ENCODE peak calls at places on chromosomes 5 and 9, in six cellular contexts. One of them, this sample, is unnamed.

GRCh38 chr9:76576344-76576743 is 117.4 kb downstream of the GCNT1 start:
- DNase-seq in stomach: no peak
- DNase-seq in CD8-positive, alpha-beta T cell: peak; percentile 71
- DNase-seq in pancreas: no peak
- DNase-seq in kidney: no peak
- DNase-seq in heart left ventricle: no peak
- DNase-seq in this sample: no peak

GRCh38 chr5:34574976-34575467 is 81.1 kb upstream of the RAI14 start:
- DNase-seq in stomach: no peak
- DNase-seq in CD8-positive, alpha-beta T cell: no peak
- DNase-seq in pancreas: no peak
- DNase-seq in kidney: no peak
- DNase-seq in heart left ventricle: no peak
- DNase-seq in this sample: no peak

GRCh38 chr5:111383288-111383970 is 128.9 kb downstream of the STARD4 start:
- DNase-seq in stomach: no peak
- DNase-seq in CD8-positive, alpha-beta T cell: no peak
- DNase-seq in pancreas: no peak
- DNase-seq in kidney: no peak
- DNase-seq in heart left ventricle: no peak
- DNase-seq in this sample: no peak

GRCh38 chr5:143757116-143757515 is 54.8 kb upstream of the HMHB1 start:
- DNase-seq in stomach: no peak
- DNase-seq in CD8-positive, alpha-beta T cell: no peak
- DNase-seq in pancreas: no peak
- DNase-seq in kidney: no peak
- DNase-seq in heart left ventricle: no peak
- DNase-seq in this sample: no peak

GRCh38 chr5:59119480-59119879 is 536.6 kb downstream of the RAB3C start:
- DNase-seq in stomach: no peak
- DNase-seq in CD8-positive, alpha-beta T cell: no peak
- DNase-seq in pancreas: no peak
- DNase-seq in kidney: no peak
- DNase-seq in heart left ventricle: no peak
- DNase-seq in this sample: no peak

GRCh38 chr5:120682851-120683250 is 218.8 kb downstream of the PRR16 start:
- DNase-seq in stomach: no peak
- DNase-seq in CD8-positive, alpha-beta T cell: no peak
- DNase-seq in pancreas: no peak
- DNase-seq in kidney: no peak
- DNase-seq in heart left ventricle: no peak
- DNase-seq in this sample: no peak

GRCh38 chr9:94065535-94065961 is 18.7 kb upstream of the PTPDC1 start:
- DNase-seq in stomach: peak; percentile 86
- DNase-seq in CD8-positive, alpha-beta T cell: peak; percentile 68
- DNase-seq in pancreas: peak; percentile 60
- DNase-seq in kidney: no peak
- DNase-seq in heart left ventricle: no peak
- DNase-seq in this sample: no peak

GRCh38 chr5:139212484-139212883 is 14.3 kb upstream of the SIL1 start:
- DNase-seq in stomach: no peak
- DNase-seq in CD8-positive, alpha-beta T cell: no peak
- DNase-seq in pancreas: no peak
- DNase-seq in kidney: no peak
- DNase-seq in heart left ventricle: no peak
- DNase-seq in this sample: no peak

GRCh38 chr5:112417931-112418358 is 1.1 kb downstream of the EPB41L4A start:
- DNase-seq in stomach: peak; percentile 49
- DNase-seq in CD8-positive, alpha-beta T cell: no peak
- DNase-seq in pancreas: peak; percentile 10
- DNase-seq in kidney: peak; percentile 75
- DNase-seq in heart left ventricle: peak; percentile 69
- DNase-seq in this sample: no peak

GRCh38 chr9:96176901-96177718 is 124.9 kb downstream of the HSD17B3 start:
- DNase-seq in stomach: peak; percentile 74
- DNase-seq in CD8-positive, alpha-beta T cell: no peak
- DNase-seq in pancreas: no peak
- DNase-seq in kidney: no peak
- DNase-seq in heart left ventricle: no peak
- DNase-seq in this sample: peak; percentile 34

GRCh38 chr9:91425270-91425669 is 1.6 kb upstream of the NFIL3 start:
- DNase-seq in stomach: no peak
- DNase-seq in CD8-positive, alpha-beta T cell: no peak
- DNase-seq in pancreas: no peak
- DNase-seq in kidney: no peak
- DNase-seq in heart left ventricle: no peak
- DNase-seq in this sample: no peak
- H3K27ac ChIP-seq in stomach: peak overlapping the region; percentile 100
- H3K27ac ChIP-seq in CD8-positive, alpha-beta T cell: no peak overlapping the region
- H3K27ac ChIP-seq in pancreas: no peak overlapping the region
- H3K27ac ChIP-seq in kidney: peak overlapping the region; percentile 95
- H3K27ac ChIP-seq in heart left ventricle: no peak overlapping the region
- H3K27ac ChIP-seq in this sample: no peak overlapping the region

GRCh38 chr9:100070642-100071041 is 28.2 kb downstream of the ERP44 start:
- DNase-seq in stomach: no peak
- DNase-seq in CD8-positive, alpha-beta T cell: no peak
- DNase-seq in pancreas: no peak
- DNase-seq in kidney: no peak
- DNase-seq in heart left ventricle: no peak
- DNase-seq in this sample: no peak

GRCh38 chr9:100064872-100065581 is 33.8 kb downstream of the ERP44 start:
- DNase-seq in stomach: no peak
- DNase-seq in CD8-positive, alpha-beta T cell: no peak
- DNase-seq in pancreas: no peak
- DNase-seq in kidney: no peak
- DNase-seq in heart left ventricle: no peak
- DNase-seq in this sample: no peak

GRCh38 chr9:100070071-100070470 is 28.7 kb downstream of the ERP44 start:
- DNase-seq in stomach: no peak
- DNase-seq in CD8-positive, alpha-beta T cell: no peak
- DNase-seq in pancreas: no peak
- DNase-seq in kidney: no peak
- DNase-seq in heart left ventricle: no peak
- DNase-seq in this sample: no peak

GRCh38 chr9:100063185-100063584 is 35.6 kb downstream of the ERP44 start:
- DNase-seq in stomach: no peak
- DNase-seq in CD8-positive, alpha-beta T cell: no peak
- DNase-seq in pancreas: no peak
- DNase-seq in kidney: no peak
- DNase-seq in heart left ventricle: no peak
- DNase-seq in this sample: no peak

GRCh38 chr9:100066539-100066938 is 32.3 kb downstream of the ERP44 start:
- DNase-seq in stomach: no peak
- DNase-seq in CD8-positive, alpha-beta T cell: no peak
- DNase-seq in pancreas: no peak
- DNase-seq in kidney: no peak
- DNase-seq in heart left ventricle: no peak
- DNase-seq in this sample: no peak
- H3K27ac ChIP-seq in stomach: no peak overlapping the region
- H3K27ac ChIP-seq in CD8-positive, alpha-beta T cell: no peak overlapping the region
- H3K27ac ChIP-seq in pancreas: no peak overlapping the region
- H3K27ac ChIP-seq in kidney: no peak overlapping the region
- H3K27ac ChIP-seq in heart left ventricle: no peak overlapping the region
- H3K27ac ChIP-seq in this sample: no peak overlapping the region

GRCh38 chr9:133115604-133116345 is 5.3 kb downstream of the RALGDS start:
- DNase-seq in stomach: no peak
- DNase-seq in CD8-positive, alpha-beta T cell: peak; percentile 42
- DNase-seq in pancreas: no peak
- DNase-seq in kidney: peak; percentile 65
- DNase-seq in heart left ventricle: peak; percentile 61
- DNase-seq in this sample: no peak
- H3K27ac ChIP-seq in stomach: peak overlapping the region; percentile 80
- H3K27ac ChIP-seq in CD8-positive, alpha-beta T cell: no peak overlapping the region
- H3K27ac ChIP-seq in pancreas: no peak overlapping the region
- H3K27ac ChIP-seq in kidney: peak overlapping the region; percentile 20
- H3K27ac ChIP-seq in heart left ventricle: no peak overlapping the region
- H3K27ac ChIP-seq in this sample: peak overlapping the region; percentile 99

GRCh38 chr5:159018855-159019254 is 80.9 kb downstream of the EBF1 start:
- DNase-seq in stomach: no peak
- DNase-seq in CD8-positive, alpha-beta T cell: no peak
- DNase-seq in pancreas: no peak
- DNase-seq in kidney: no peak
- DNase-seq in heart left ventricle: no peak
- DNase-seq in this sample: no peak
- H3K27ac ChIP-seq in stomach: no peak overlapping the region
- H3K27ac ChIP-seq in CD8-positive, alpha-beta T cell: no peak overlapping the region
- H3K27ac ChIP-seq in pancreas: no peak overlapping the region
- H3K27ac ChIP-seq in kidney: no peak overlapping the region
- H3K27ac ChIP-seq in heart left ventricle: no peak overlapping the region
- H3K27ac ChIP-seq in this sample: no peak overlapping the region

DNA sequence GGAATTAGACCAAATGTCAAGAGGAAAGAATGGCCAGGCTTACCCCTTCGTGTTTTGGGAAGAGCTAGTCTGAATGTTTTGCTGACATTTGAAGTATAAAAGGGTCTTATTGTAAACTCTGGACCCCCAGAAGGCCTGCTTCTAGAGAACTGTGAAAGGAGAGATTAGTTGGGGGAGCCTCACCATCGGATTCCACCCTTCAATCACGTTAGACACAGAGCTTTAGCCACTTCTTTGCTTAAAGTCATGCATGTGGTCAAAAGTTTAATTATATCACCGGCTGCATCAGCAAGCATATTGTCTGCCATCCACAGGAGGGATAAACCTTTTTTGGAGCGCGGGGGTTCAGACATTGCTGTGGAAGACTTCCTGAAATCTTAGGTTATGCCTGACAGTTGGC is 93.2 kb downstream of the EFNA5 start:
- DNase-seq in stomach: no peak
- DNase-seq in CD8-positive, alpha-beta T cell: no peak
- DNase-seq in pancreas: no peak
- DNase-seq in kidney: no peak
- DNase-seq in heart left ventricle: no peak
- DNase-seq in this sample: no peak
- H3K27ac ChIP-seq in stomach: no peak overlapping the region
- H3K27ac ChIP-seq in CD8-positive, alpha-beta T cell: no peak overlapping the region
- H3K27ac ChIP-seq in pancreas: no peak overlapping the region
- H3K27ac ChIP-seq in kidney: peak overlapping the region; percentile 20
- H3K27ac ChIP-seq in heart left ventricle: no peak overlapping the region
- H3K27ac ChIP-seq in this sample: no peak overlapping the region

GRCh38 chr9:116096046-116096445 is 57.5 kb upstream of the PAPPA start:
- DNase-seq in stomach: no peak
- DNase-seq in CD8-positive, alpha-beta T cell: no peak
- DNase-seq in pancreas: no peak
- DNase-seq in kidney: no peak
- DNase-seq in heart left ventricle: no peak
- DNase-seq in this sample: no peak
- H3K27ac ChIP-seq in stomach: no peak overlapping the region
- H3K27ac ChIP-seq in CD8-positive, alpha-beta T cell: no peak overlapping the region
- H3K27ac ChIP-seq in pancreas: no peak overlapping the region
- H3K27ac ChIP-seq in kidney: no peak overlapping the region
- H3K27ac ChIP-seq in heart left ventricle: no peak overlapping the region
- H3K27ac ChIP-seq in this sample: no peak overlapping the region

GRCh38 chr5:78984611-78985406 is at the start of gene ARSB:
- DNase-seq in stomach: peak; percentile 88
- DNase-seq in CD8-positive, alpha-beta T cell: peak; percentile 73
- DNase-seq in pancreas: peak; percentile 85
- DNase-seq in kidney: peak; percentile 93
- DNase-seq in heart left ventricle: peak; percentile 92
- DNase-seq in this sample: peak; percentile 45

GRCh38 chr5:78985407-78986223 is 505 bp upstream of the ARSB start:
- DNase-seq in stomach: peak; percentile 49
- DNase-seq in CD8-positive, alpha-beta T cell: peak; percentile 53
- DNase-seq in pancreas: peak; percentile 48
- DNase-seq in kidney: no peak
- DNase-seq in heart left ventricle: no peak
- DNase-seq in this sample: no peak

GRCh38 chr5:78984020-78984610 is 995 bp downstream of the ARSB start:
- DNase-seq in stomach: no peak
- DNase-seq in CD8-positive, alpha-beta T cell: no peak
- DNase-seq in pancreas: no peak
- DNase-seq in kidney: no peak
- DNase-seq in heart left ventricle: no peak
- DNase-seq in this sample: no peak

GRCh38 chr5:78979899-78980298 is 5.2 kb downstream of the ARSB start:
- DNase-seq in stomach: no peak
- DNase-seq in CD8-positive, alpha-beta T cell: no peak
- DNase-seq in pancreas: no peak
- DNase-seq in kidney: no peak
- DNase-seq in heart left ventricle: no peak
- DNase-seq in this sample: no peak

GRCh38 chr5:78983601-78984000 is 1.5 kb downstream of the ARSB start:
- DNase-seq in stomach: no peak
- DNase-seq in CD8-positive, alpha-beta T cell: no peak
- DNase-seq in pancreas: no peak
- DNase-seq in kidney: no peak
- DNase-seq in heart left ventricle: no peak
- DNase-seq in this sample: no peak
- H3K27ac ChIP-seq in stomach: peak overlapping the region; percentile 97
- H3K27ac ChIP-seq in CD8-positive, alpha-beta T cell: peak overlapping the region; percentile 40
- H3K27ac ChIP-seq in pancreas: no peak overlapping the region
- H3K27ac ChIP-seq in kidney: peak overlapping the region; percentile 95
- H3K27ac ChIP-seq in heart left ventricle: peak overlapping the region; percentile 90
- H3K27ac ChIP-seq in this sample: peak overlapping the region; percentile 93

DNA sequence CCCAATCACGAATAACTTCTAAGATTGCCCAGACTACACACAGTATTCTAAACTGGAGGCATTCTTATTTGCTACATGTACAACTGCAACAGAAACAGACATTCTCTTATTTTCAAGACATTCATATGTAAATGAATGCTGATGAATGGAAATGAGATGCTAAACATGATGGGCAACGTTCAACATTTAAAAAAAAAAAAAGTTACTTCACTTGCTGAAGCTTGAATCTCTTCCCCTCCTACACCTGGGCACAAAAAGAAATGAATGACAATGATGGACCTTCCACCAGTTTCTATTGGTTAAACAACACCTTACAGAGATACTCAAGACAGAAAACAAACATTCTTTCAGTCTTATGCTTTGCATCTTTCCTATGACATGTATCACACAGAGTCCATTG is 160.5 kb downstream of the BNC2 start:
- DNase-seq in stomach: no peak
- DNase-seq in CD8-positive, alpha-beta T cell: no peak
- DNase-seq in pancreas: no peak
- DNase-seq in kidney: no peak
- DNase-seq in heart left ventricle: no peak
- DNase-seq in this sample: no peak
- H3K27ac ChIP-seq in stomach: no peak overlapping the region
- H3K27ac ChIP-seq in CD8-positive, alpha-beta T cell: no peak overlapping the region
- H3K27ac ChIP-seq in pancreas: no peak overlapping the region
- H3K27ac ChIP-seq in kidney: no peak overlapping the region
- H3K27ac ChIP-seq in heart left ventricle: no peak overlapping the region
- H3K27ac ChIP-seq in this sample: no peak overlapping the region

DNA sequence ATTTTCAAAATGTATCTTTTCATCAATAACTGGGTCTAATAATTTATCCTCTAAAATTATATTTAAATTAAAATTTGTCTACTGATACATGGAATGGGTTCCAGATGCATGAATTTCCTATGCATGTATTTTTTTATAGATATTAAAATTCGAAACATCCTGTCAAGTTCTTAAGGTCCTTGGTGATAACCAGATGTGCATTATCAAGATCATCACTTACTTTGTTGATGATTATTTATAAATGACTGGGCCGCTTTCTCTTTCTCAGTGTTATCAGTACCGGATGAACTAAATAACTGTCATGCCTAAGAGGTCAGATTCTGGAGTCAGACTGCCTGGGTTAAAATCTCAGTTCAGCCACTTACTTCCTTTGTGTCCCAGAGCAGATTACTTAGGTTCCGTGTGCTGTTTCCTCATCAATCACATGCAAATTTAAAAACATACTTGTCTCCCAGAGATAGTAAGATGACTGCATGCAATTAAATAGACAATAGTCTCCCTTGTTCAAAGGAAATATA is 124.3 kb downstream of the TEX10 start:
- DNase-seq in stomach: no peak
- DNase-seq in CD8-positive, alpha-beta T cell: no peak
- DNase-seq in pancreas: no peak
- DNase-seq in kidney: no peak
- DNase-seq in heart left ventricle: no peak
- DNase-seq in this sample: no peak
- H3K27ac ChIP-seq in stomach: no peak overlapping the region
- H3K27ac ChIP-seq in CD8-positive, alpha-beta T cell: no peak overlapping the region
- H3K27ac ChIP-seq in pancreas: no peak overlapping the region
- H3K27ac ChIP-seq in kidney: no peak overlapping the region
- H3K27ac ChIP-seq in heart left ventricle: no peak overlapping the region
- H3K27ac ChIP-seq in this sample: no peak overlapping the region

This sample was measured in substantia nigra.